ENCODE peak calls at places on chromosome 14, in ten cellular contexts. V is cardiac muscle cell; J is OCI-LY7; T is CD4-positive, alpha-beta T cell; U is AG09319; R is Peyer's patch; Y is bronchial epithelial cell; L is PC-3; I is AG04450; D is GM20000. P is an unnamed sample.

GRCh38 chr14:61514006-61514830 is 181.1 kb upstream of the HIF1A start:
- DNase-seq in V (peak), J (no peak), T (no peak), U (no peak), R (no peak), Y (peak), L (peak), I (no peak), D (no peak), P (no peak)

GRCh38 chr14:61443481-61443880 is 122.1 kb downstream of the PRKCH start:
- DNase-seq in V (no peak), J (no peak), T (no peak), U (no peak), R (no peak), Y (no peak), L (no peak), I (no peak), D (no peak), P (no peak)

GRCh38 chr14:41446008-41446407 is 160.7 kb upstream of the LRFN5 start:
- DNase-seq in V (no peak), J (no peak), T (no peak), U (no peak), R (no peak), Y (no peak), L (no peak), I (no peak), D (no peak), P (no peak)

GRCh38 chr14:86934196-86934595 is 1058.8 kb downstream of the GALC start:
- DNase-seq in V (no peak), J (no peak), T (no peak), U (no peak), R (no peak), Y (no peak), L (no peak), I (no peak), D (no peak), P (no peak)

GRCh38 chr14:60722163-60722835 is 1.9 kb downstream of the SIX4 start:
- DNase-seq in V (peak), J (peak), T (peak), U (no peak), R (no peak), Y (peak), L (peak), I (no peak), D (peak), P (peak)

GRCh38 chr14:60508707-60509437 is at the start of gene SIX6:
- DNase-seq in V (peak), J (no peak), T (no peak), U (no peak), R (no peak), Y (no peak), L (no peak), I (no peak), D (no peak), P (no peak)

GRCh38 chr14:104101651-104102281 is 16.3 kb downstream of the ASPG start:
- DNase-seq in V (no peak), J (no peak), T (no peak), U (no peak), R (no peak), Y (no peak), L (no peak), I (no peak), D (no peak), P (no peak)

GRCh38 chr14:35669782-35670181 is 135.8 kb downstream of the INSM2 start:
- DNase-seq in V (no peak), J (no peak), T (no peak), U (no peak), R (no peak), Y (peak), L (peak), I (peak), D (no peak), P (no peak)

GRCh38 chr14:80607430-80608200 is 333.9 kb downstream of the CEP128 start:
- DNase-seq in V (peak), J (no peak), T (no peak), U (no peak), R (no peak), Y (no peak), L (no peak), I (no peak), D (no peak), P (no peak)

GRCh38 chr14:55800443-55800842 is 220.4 kb downstream of the KTN1 start:
- DNase-seq in V (no peak), J (no peak), T (no peak), U (no peak), R (no peak), Y (no peak), L (no peak), I (no peak), D (no peak), P (no peak)

GRCh38 chr14:50260511-50260910 is 29.1 kb upstream of the SOS2 start:
- DNase-seq in V (peak), J (peak), T (no peak), U (peak), R (no peak), Y (peak), L (peak), I (peak), D (peak), P (peak)

GRCh38 chr14:80850197-80850814 is 91.2 kb downstream of the CEP128 start:
- DNase-seq in V (peak), J (peak), T (no peak), U (peak), R (no peak), Y (peak), L (peak), I (peak), D (peak), P (peak)

GRCh38 chr14:78566017-78566858 is 396.1 kb downstream of the NRXN3 start:
- DNase-seq in V (peak), J (peak), T (peak), U (peak), R (peak), Y (peak), L (peak), I (peak), D (peak), P (peak)

GRCh38 chr14:81416233-81416927 is 16.3 kb upstream of the STON2 start:
- DNase-seq in V (no peak), J (no peak), T (no peak), U (no peak), R (no peak), Y (no peak), L (no peak), I (no peak), D (no peak), P (no peak)

GRCh38 chr14:34067587-34067986 is 116.7 kb upstream of the EGLN3 start:
- DNase-seq in V (no peak), J (no peak), T (no peak), U (no peak), R (no peak), Y (no peak), L (no peak), I (no peak), D (no peak), P (no peak)

GRCh38 chr14:70780396-70781075 is 28.8 kb downstream of the MAP3K9 start:
- DNase-seq in V (no peak), J (peak), T (no peak), U (no peak), R (peak), Y (no peak), L (no peak), I (no peak), D (peak), P (no peak)

GRCh38 chr14:51368721-51369163 is 128.7 kb downstream of the TMX1 start:
- DNase-seq in V (peak), J (no peak), T (no peak), U (peak), R (no peak), Y (peak), L (no peak), I (peak), D (no peak), P (peak)

GRCh38 chr14:49999216-49999761 is 106.4 kb downstream of the ARF6 start:
- DNase-seq in V (peak), J (peak), T (peak), U (no peak), R (peak), Y (peak), L (peak), I (no peak), D (peak), P (peak)

GRCh38 chr14:64795211-64795610 is 84.5 kb downstream of the SPTB start:
- DNase-seq in V (no peak), J (no peak), T (no peak), U (no peak), R (no peak), Y (no peak), L (no peak), I (no peak), D (no peak), P (no peak)
- TF ChIP-seq CTCF in V (no peak), J (no peak), T (no peak), U (no peak), R (no peak), Y (no peak), L (no peak), I (no peak), D (no peak), P (no peak)

GRCh38 chr14:24146622-24146977 is 190 bp upstream of the PSME2 start:
- DNase-seq in V (peak), J (peak), T (peak), U (peak), R (peak), Y (peak), L (peak), I (peak), D (peak), P (peak)
- TF ChIP-seq CTCF in V (no peak), J (no peak), T (no peak), U (no peak), R (no peak), Y (no peak), L (no peak), I (no peak), D (no peak), P (no peak)

GRCh38 chr14:21103710-21104447 is 3.0 kb downstream of the TMEM253 start:
- DNase-seq in V (peak), J (peak), T (peak), U (peak), R (peak), Y (peak), L (peak), I (peak), D (peak), P (peak)
- TF ChIP-seq CTCF in V (peak), J (peak), T (no peak), U (peak), R (peak), Y (peak), L (peak), I (peak), D (peak), P (peak)

GRCh38 chr14:92458959-92459478 is 54.6 kb upstream of the RIN3 start:
- DNase-seq in V (no peak), J (no peak), T (no peak), U (no peak), R (no peak), Y (no peak), L (no peak), I (no peak), D (no peak), P (no peak)

GRCh38 chr14:92460916-92461579 is 52.5 kb upstream of the RIN3 start:
- DNase-seq in V (peak), J (no peak), T (no peak), U (no peak), R (no peak), Y (no peak), L (peak), I (no peak), D (no peak), P (no peak)

GRCh38 chr14:92458136-92458958 is 55.2 kb upstream of the RIN3 start:
- DNase-seq in V (no peak), J (no peak), T (no peak), U (no peak), R (no peak), Y (no peak), L (no peak), I (no peak), D (no peak), P (no peak)

GRCh38 chr14:92460541-92460915 is 53.1 kb upstream of the RIN3 start:
- DNase-seq in V (no peak), J (no peak), T (no peak), U (no peak), R (no peak), Y (no peak), L (no peak), I (no peak), D (no peak), P (no peak)

DNA sequence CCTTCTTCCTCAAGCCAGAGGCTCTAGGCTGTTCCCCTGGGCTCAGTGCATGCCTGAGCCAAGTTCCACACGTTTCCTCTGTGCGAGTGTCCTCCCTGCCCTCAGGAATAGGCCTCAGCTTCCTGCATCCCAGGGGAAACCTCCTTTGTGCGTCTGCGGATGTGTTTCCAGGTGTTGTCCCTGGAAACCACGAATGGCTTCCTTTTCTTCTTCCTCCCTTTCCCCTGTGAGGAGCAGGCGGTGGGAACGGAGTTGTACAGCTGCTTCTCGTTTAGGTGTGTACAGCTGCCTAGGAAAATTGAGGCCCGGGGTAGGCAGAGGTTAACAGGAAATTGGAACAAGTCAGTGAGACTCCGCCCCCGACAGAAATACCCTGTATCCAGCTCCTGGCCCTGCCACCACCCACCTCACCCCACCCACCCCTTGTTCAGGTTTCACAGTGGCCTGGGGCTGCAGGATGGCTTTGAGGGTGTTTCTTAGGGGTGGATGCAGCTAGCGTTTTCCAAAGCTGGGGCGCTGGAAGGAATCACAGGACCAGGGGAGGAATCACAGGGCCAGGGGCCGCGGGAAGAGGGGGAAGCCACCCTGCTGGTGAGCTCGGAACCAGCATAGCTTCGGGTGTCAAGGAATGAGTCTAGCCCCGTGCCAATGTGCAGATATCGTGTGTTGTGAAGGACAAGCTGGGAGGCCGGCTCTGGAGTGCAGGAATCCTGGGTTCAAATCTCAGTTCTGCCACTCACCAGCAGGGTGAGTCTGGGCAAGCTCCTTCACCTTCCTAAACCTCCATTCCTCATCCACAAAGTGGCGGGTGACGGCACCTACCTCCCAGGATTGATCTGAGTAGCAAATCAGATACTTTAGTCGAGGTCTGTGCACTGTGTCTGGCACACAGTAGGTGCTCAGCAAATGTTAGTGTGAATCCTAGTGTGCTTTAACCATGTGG is 53.8 kb upstream of the RIN3 start:
- DNase-seq in V (peak), J (no peak), T (no peak), U (no peak), R (no peak), Y (no peak), L (no peak), I (no peak), D (no peak), P (no peak)
- TF ChIP-seq CTCF in V (no peak), J (no peak), T (no peak), U (no peak), R (peak), Y (no peak), L (no peak), I (no peak), D (no peak), P (no peak)

DNA sequence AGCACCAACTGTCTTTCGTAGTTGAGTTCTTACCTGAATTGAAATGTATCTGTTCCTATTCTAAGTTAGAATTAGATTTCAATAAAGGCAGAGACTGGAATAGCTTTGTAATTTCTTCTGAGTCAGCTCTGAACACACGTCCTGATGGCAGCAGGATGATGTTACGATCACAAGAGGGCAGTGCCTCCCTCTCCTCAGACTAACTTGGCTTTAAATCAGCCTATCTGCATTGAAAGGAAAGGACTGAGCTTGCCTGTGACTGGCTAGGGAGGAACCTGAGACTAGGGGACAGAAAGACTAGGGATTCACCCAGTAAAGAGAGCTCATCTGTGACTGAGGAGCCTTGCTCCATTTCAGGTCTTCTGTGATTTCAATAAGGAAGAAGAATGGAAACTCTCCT is 323.7 kb upstream of the OR4E1 start:
- DNase-seq in V (peak), J (peak), T (no peak), U (no peak), R (no peak), Y (peak), L (peak), I (no peak), D (no peak), P (peak)
- TF ChIP-seq CTCF in V (peak), J (peak), T (no peak), U (no peak), R (no peak), Y (peak), L (peak), I (peak), D (no peak), P (peak)

GRCh38 chr14:89618821-89619551 is 202.0 kb upstream of the FOXN3 start:
- DNase-seq in V (peak), J (peak), T (peak), U (no peak), R (peak), Y (peak), L (peak), I (no peak), D (peak), P (peak)

GRCh38 chr14:89621791-89622638 is 205.0 kb upstream of the FOXN3 start:
- DNase-seq in V (no peak), J (no peak), T (no peak), U (no peak), R (no peak), Y (no peak), L (no peak), I (no peak), D (no peak), P (no peak)

GRCh38 chr14:89619616-89620273 is 202.7 kb upstream of the FOXN3 start:
- DNase-seq in V (no peak), J (peak), T (no peak), U (no peak), R (no peak), Y (no peak), L (no peak), I (no peak), D (no peak), P (no peak)

GRCh38 chr14:89621009-89621421 is 204.0 kb upstream of the FOXN3 start:
- DNase-seq in V (no peak), J (peak), T (no peak), U (no peak), R (peak), Y (no peak), L (no peak), I (no peak), D (peak), P (no peak)

DNA sequence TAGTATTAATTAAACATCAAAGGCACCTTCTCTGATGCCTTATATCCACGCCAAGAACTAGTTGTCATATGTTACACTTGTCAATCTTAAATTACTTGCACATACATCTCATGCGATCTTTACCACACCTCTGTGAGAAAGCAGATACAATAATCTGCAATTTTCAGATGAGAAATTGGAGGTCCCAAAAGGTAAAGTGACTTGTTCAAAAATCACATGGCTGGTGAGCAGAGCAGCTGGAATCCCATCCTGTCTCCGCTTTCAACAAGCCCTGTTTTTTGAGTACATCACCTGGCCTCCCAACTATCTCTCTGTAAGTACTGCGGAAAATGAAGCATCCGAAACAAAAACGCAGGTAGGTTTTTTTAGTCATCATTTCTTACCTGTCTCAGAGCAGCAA is 203.4 kb upstream of the FOXN3 start:
- DNase-seq in V (no peak), J (no peak), T (no peak), U (no peak), R (no peak), Y (no peak), L (no peak), I (no peak), D (no peak), P (no peak)
- TF ChIP-seq CTCF in V (no peak), J (no peak), T (no peak), U (no peak), R (no peak), Y (no peak), L (no peak), I (no peak), D (no peak), P (no peak)